ENCODE peak calls at places on chromosomes 12 and 14, in nine cellular contexts. X is NCI-H1092 treated with DMSO at 0.1 percent for 48 hours; T is NCI-H69; U is GM12865; H is esophagus squamous epithelium; J is activated effector memory CD4-positive, alpha-beta T cell treated with anti-CD3 and anti-CD28 coated beads, Interleukin-2, amount 50 U/mL, for 16 hours; Y is ureter; Z is GM13976; V is fibroblast of lung. K is an unnamed sample.

GRCh38 chr14:91078095-91078737 is 17.8 kb upstream of the RPS6KA5 start:
- DNase-seq in X (no peak), T (no peak), U (peak; percentile 85), H (no peak), J (peak; percentile 75), Y (no peak), Z (peak; percentile 53), V (no peak), K (peak; percentile 38)

GRCh38 chr12:113077057-113077858 is 20.7 kb downstream of the DTX1 start:
- DNase-seq in X (no peak), T (no peak), U (peak; percentile 43), H (no peak), J (no peak), Y (no peak), Z (no peak), V (no peak), K (no peak)

GRCh38 chr12:94200069-94200468 is 51.7 kb downstream of the PLXNC1 start:
- DNase-seq in X (no peak), T (no peak), U (no peak), H (no peak), J (no peak), Y (no peak), Z (no peak), V (no peak), K (no peak)

GRCh38 chr14:38721822-38722431 is 381.1 kb downstream of the SEC23A start:
- DNase-seq in X (peak; percentile 37), T (peak; percentile 63), U (peak; percentile 43), H (no peak), J (no peak), Y (peak; percentile 79), Z (peak; percentile 37), V (peak; percentile 34), K (no peak)

GRCh38 chr12:565589-566105 is 97.6 kb downstream of the NINJ2 start:
- DNase-seq in X (no peak), T (no peak), U (no peak), H (no peak), J (no peak), Y (no peak), Z (no peak), V (no peak), K (no peak)

GRCh38 chr14:95291859-95292542 is 27.7 kb downstream of the CLMN start:
- DNase-seq in X (no peak), T (peak; percentile 73), U (peak; percentile 24), H (no peak), J (no peak), Y (no peak), Z (no peak), V (peak; percentile 27), K (no peak)

GRCh38 chr12:69254046-69254445 is 14.7 kb downstream of the CPSF6 start:
- DNase-seq in X (peak; percentile 4), T (peak; percentile 45), U (peak; percentile 74), H (no peak), J (no peak), Y (no peak), Z (peak; percentile 53), V (peak; percentile 43), K (peak; percentile 34)

GRCh38 chr12:32211066-32211768 is 104.6 kb downstream of the BICD1 start:
- DNase-seq in X (no peak), T (no peak), U (no peak), H (no peak), J (no peak), Y (no peak), Z (no peak), V (no peak), K (no peak)

GRCh38 chr12:47102845-47103666 is 23.3 kb upstream of the AMIGO2 start:
- DNase-seq in X (no peak), T (no peak), U (no peak), H (no peak), J (no peak), Y (peak; percentile 66), Z (no peak), V (peak; percentile 87), K (no peak)

GRCh38 chr12:56677680-56678079 is 10.4 kb downstream of the PTGES3 start:
- DNase-seq in X (no peak), T (no peak), U (peak; percentile 64), H (no peak), J (no peak), Y (no peak), Z (peak; percentile 36), V (no peak), K (no peak)

GRCh38 chr12:76032043-76032981 is 736 bp upstream of the PHLDA1 start:
- DNase-seq in X (no peak), T (no peak), U (peak; percentile 69), H (no peak), J (peak; percentile 64), Y (peak; percentile 55), Z (peak; percentile 72), V (peak; percentile 75), K (peak; percentile 39)

GRCh38 chr14:77206877-77207389 is 25.3 kb downstream of the TMEM63C start:
- DNase-seq in X (peak; percentile 31), T (peak; percentile 69), U (no peak), H (no peak), J (no peak), Y (no peak), Z (no peak), V (no peak), K (no peak)

GRCh38 chr12:78888583-78888982 is 24.0 kb downstream of the SYT1 start:
- DNase-seq in X (no peak), T (peak; percentile 19), U (peak; percentile 48), H (no peak), J (no peak), Y (no peak), Z (no peak), V (peak; percentile 59), K (no peak)

GRCh38 chr14:68522510-68523325 is 270.1 kb downstream of the ZFP36L1 start:
- DNase-seq in X (no peak), T (peak; percentile 72), U (no peak), H (no peak), J (no peak), Y (peak; percentile 15), Z (no peak), V (no peak), K (no peak)

GRCh38 chr12:118061011-118061875 is at the start of gene WSB2:
- DNase-seq in X (peak; percentile 57), T (peak; percentile 92), U (peak; percentile 58), H (peak; percentile 8), J (peak; percentile 85), Y (peak; percentile 86), Z (peak; percentile 81), V (peak; percentile 71), K (peak; percentile 23)

GRCh38 chr12:32895688-32896437 is 714 bp downstream of the PKP2 start:
- DNase-seq in X (no peak), T (peak; percentile 34), U (no peak), H (no peak), J (no peak), Y (no peak), Z (no peak), V (no peak), K (no peak)

GRCh38 chr12:56484566-56484965 is 3.4 kb downstream of the GLS2 start:
- DNase-seq in X (no peak), T (no peak), U (no peak), H (no peak), J (no peak), Y (no peak), Z (no peak), V (no peak), K (no peak)

GRCh38 chr12:85244561-85244960 is 35.5 kb upstream of the ALX1 start:
- DNase-seq in X (no peak), T (no peak), U (no peak), H (no peak), J (no peak), Y (no peak), Z (no peak), V (no peak), K (no peak)

GRCh38 chr12:49867580-49868341 is 24.9 kb upstream of the BCDIN3D start:
- DNase-seq in X (no peak), T (no peak), U (no peak), H (no peak), J (peak; percentile 43), Y (no peak), Z (no peak), V (peak; percentile 34), K (no peak)

GRCh38 chr12:89098390-89099102 is 253.8 kb downstream of the DUSP6 start:
- DNase-seq in X (peak; percentile 72), T (peak; percentile 16), U (peak; percentile 39), H (no peak), J (no peak), Y (no peak), Z (no peak), V (peak; percentile 29), K (no peak)

GRCh38 chr14:20262642-20263128 is 23.6 kb downstream of the OR11H4 start:
- DNase-seq in X (no peak), T (peak; percentile 23), U (peak; percentile 19), H (no peak), J (no peak), Y (no peak), Z (no peak), V (peak; percentile 15), K (no peak)

GRCh38 chr12:74889563-74890236 is 319.9 kb downstream of the KCNC2 start:
- DNase-seq in X (no peak), T (peak; percentile 7), U (no peak), H (no peak), J (no peak), Y (no peak), Z (no peak), V (peak; percentile 75), K (no peak)

GRCh38 chr12:29425722-29426121 is 44.8 kb upstream of the ERGIC2 start:
- DNase-seq in X (no peak), T (no peak), U (no peak), H (no peak), J (no peak), Y (no peak), Z (no peak), V (no peak), K (no peak)

GRCh38 chr14:102629700-102630365 is 37.4 kb downstream of the RCOR1 start:
- DNase-seq in X (no peak), T (no peak), U (no peak), H (no peak), J (no peak), Y (no peak), Z (no peak), V (peak; percentile 30), K (no peak)

GRCh38 chr12:29153231-29153630 is 4.2 kb downstream of the FAR2 start:
- DNase-seq in X (no peak), T (peak; percentile 30), U (peak; percentile 29), H (no peak), J (no peak), Y (no peak), Z (no peak), V (no peak), K (no peak)

GRCh38 chr12:93317227-93317626 is 60.5 kb upstream of the NUDT4 start:
- DNase-seq in X (no peak), T (no peak), U (no peak), H (no peak), J (no peak), Y (no peak), Z (no peak), V (no peak), K (no peak)

GRCh38 chr14:30017370-30017993 is 89.8 kb upstream of the PRKD1 start:
- DNase-seq in X (no peak), T (no peak), U (no peak), H (no peak), J (no peak), Y (no peak), Z (no peak), V (no peak), K (no peak)

GRCh38 chr12:20057398-20057797 is 310.9 kb upstream of the PDE3A start:
- DNase-seq in X (no peak), T (no peak), U (no peak), H (no peak), J (no peak), Y (no peak), Z (no peak), V (no peak), K (no peak)

GRCh38 chr12:43976027-43976426 is 140.1 kb downstream of the TMEM117 start:
- DNase-seq in X (no peak), T (no peak), U (no peak), H (no peak), J (no peak), Y (no peak), Z (no peak), V (no peak), K (no peak)

GRCh38 chr12:88546851-88547250 is 33.4 kb downstream of the KITLG start:
- DNase-seq in X (no peak), T (no peak), U (no peak), H (no peak), J (no peak), Y (no peak), Z (no peak), V (peak; percentile 62), K (no peak)

GRCh38 chr12:124542021-124542941 is 25.1 kb downstream of the NCOR2 start:
- DNase-seq in X (no peak), T (no peak), U (no peak), H (no peak), J (no peak), Y (no peak), Z (no peak), V (no peak), K (no peak)